ENCODE peak calls at places on chromosomes 5 and 9, in nine cellular contexts. B is body of pancreas; R is hepatocyte; D is cardiac muscle cell; X is CD4-positive, alpha-beta memory T cell; M is right cardiac atrium; Z is mammary epithelial cell; J is heart left ventricle; C is endothelial cell of umbilical vein. P is an unnamed sample.

GRCh38 chr5:158430166-158430828 is 571.4 kb upstream of the CLINT1 start:
- DNase-seq in R (no peak), D (no peak), C (no peak), B (no peak), X (no peak), J (no peak), M (no peak), Z (no peak), P (no peak)

GRCh38 chr9:16100596-16101091 is 547.8 kb downstream of the CCDC171 start:
- DNase-seq in J (peak; percentile 88), R (peak; percentile 52), B (peak; percentile 40), M (peak; percentile 84), Z (no peak), D (peak; percentile 95), X (no peak), C (no peak), P (peak; percentile 89)

GRCh38 chr5:172169216-172169615 is 18.8 kb downstream of the STK10 start:
- DNase-seq in R (no peak), Z (no peak), X (no peak), C (no peak), M (no peak), D (no peak), J (no peak), B (no peak), P (no peak)

GRCh38 chr5:51632794-51633193 is 249.5 kb downstream of the ISL1 start:
- DNase-seq in R (peak; percentile 49), X (no peak), C (peak; percentile 11), M (no peak), B (no peak), D (no peak), Z (no peak), J (no peak), P (no peak)

GRCh38 chr9:99012957-99013512 is 69.3 kb downstream of the COL15A1 start:
- DNase-seq in Z (no peak), B (peak; percentile 30), J (no peak), C (no peak), X (peak; percentile 12), R (no peak), D (no peak), M (no peak), P (no peak)

GRCh38 chr5:119355244-119355635 is 579 bp upstream of the TNFAIP8 start:
- DNase-seq in D (no peak), X (peak; percentile 28), Z (no peak), B (no peak), J (no peak), M (no peak), C (no peak), R (peak; percentile 46), P (peak; percentile 75)

GRCh38 chr5:68396722-68397121 is 181.2 kb downstream of the PIK3R1 start:
- DNase-seq in B (peak; percentile 82), M (no peak), Z (no peak), D (no peak), J (no peak), X (no peak), C (no peak), R (peak; percentile 88), P (no peak)

GRCh38 chr9:111630182-111631070 is 708 bp upstream of the DNAJC25 start:
- DNase-seq in M (no peak), R (no peak), B (peak; percentile 5), J (no peak), C (no peak), X (no peak), Z (no peak), D (no peak), P (no peak)

GRCh38 chr9:35682520-35682919 is 7.2 kb downstream of the TPM2 start:
- DNase-seq in X (no peak), C (no peak), M (no peak), B (no peak), R (no peak), D (no peak), Z (no peak), J (no peak), P (no peak)

GRCh38 chr5:162657076-162657475 is 589.5 kb downstream of the GABRG2 start:
- DNase-seq in C (no peak), Z (no peak), D (no peak), X (no peak), M (no peak), J (no peak), R (no peak), B (no peak), P (no peak)

GRCh38 chr5:132458226-132458560 is 32.4 kb downstream of the IRF1 start:
- DNase-seq in R (no peak), J (no peak), C (no peak), Z (peak; percentile 45), D (no peak), M (no peak), X (no peak), B (no peak), P (no peak)

GRCh38 chr5:132459031-132459982 is 31.3 kb downstream of the IRF1 start:
- DNase-seq in J (no peak), C (no peak), D (peak; percentile 73), R (no peak), Z (no peak), B (peak; percentile 61), X (no peak), M (no peak), P (no peak)

GRCh38 chr5:132457371-132458225 is 33.0 kb downstream of the IRF1 start:
- DNase-seq in J (no peak), D (peak; percentile 82), R (no peak), Z (no peak), C (no peak), X (peak; percentile 48), M (no peak), B (peak; percentile 61), P (no peak)

GRCh38 chr5:132459983-132460834 is 30.4 kb downstream of the IRF1 start:
- DNase-seq in J (peak; percentile 71), R (no peak), M (no peak), Z (no peak), C (no peak), B (peak; percentile 61), D (no peak), X (no peak), P (no peak)

DNA sequence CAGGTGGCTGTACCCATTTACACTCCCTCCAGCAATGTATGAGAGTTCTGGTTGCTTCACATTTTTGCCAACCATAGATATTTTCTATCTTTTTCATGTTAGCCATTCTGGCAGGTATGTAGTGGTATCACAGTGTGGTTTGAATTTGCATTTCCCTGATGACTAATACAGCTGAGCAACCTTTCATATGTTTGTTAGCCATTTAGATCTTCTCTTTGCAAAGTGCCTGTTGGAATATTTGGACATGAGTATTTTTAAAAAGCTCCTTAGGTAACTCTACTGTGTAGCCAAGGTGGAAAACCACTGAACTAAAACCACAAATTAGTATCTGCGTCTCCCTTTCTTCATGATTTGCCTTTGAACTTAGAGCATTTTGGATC is 31.9 kb downstream of the IRF1 start:
- DNase-seq in X (no peak), M (no peak), C (no peak), R (no peak), B (no peak), J (no peak), D (peak; percentile 44), Z (peak; percentile 82), P (no peak)
- H3K4me1 ChIP-seq in X (peaks cover 100% of the 10 kb centered on the region), M (peaks cover 23% of the 10 kb centered on the region), C (peaks cover 22% of the 10 kb centered on the region), R (peaks cover 35% of the 10 kb centered on the region), B (peaks cover 23% of the 10 kb centered on the region), J (peaks cover 41% of the 10 kb centered on the region), D (no peaks in the 10 kb centered on the region), Z (peaks cover 43% of the 10 kb centered on the region), P (peaks cover 8% of the 10 kb centered on the region)

DNA sequence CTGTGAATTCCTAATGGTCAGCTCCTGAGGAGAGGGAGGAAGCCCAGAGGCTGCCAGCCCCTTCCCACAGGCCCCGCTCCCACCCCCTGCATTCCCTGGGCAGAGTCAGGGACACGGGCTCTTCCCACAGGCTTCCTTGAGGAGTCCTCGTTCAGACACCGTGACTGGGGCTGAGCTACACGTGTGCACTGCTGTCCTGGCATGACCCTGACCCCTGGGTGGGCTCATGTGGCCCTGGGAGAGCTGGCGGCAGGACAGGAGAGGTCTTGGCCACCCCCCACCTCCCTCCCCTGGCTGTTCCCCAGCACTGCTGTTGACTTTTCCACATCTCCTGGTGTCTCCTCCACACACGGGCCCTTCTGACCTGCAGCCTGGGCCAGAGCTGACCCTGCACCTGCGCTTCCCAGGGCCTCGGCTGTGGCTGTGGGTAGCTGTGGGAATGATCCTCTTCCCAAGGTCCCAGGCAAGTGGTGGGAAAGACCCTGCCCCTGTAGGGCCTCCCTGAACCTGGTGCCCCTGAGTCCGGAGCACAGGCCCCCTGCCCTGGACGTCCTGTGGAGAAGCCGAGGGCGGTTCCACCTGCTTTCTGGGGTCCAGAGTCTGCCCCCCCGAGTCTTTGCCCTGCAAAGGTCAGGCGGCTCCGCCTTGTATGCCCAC is 56.5 kb upstream of the NKD2 start:
- DNase-seq in C (no peak), R (no peak), M (no peak), Z (no peak), J (no peak), B (no peak), D (no peak), X (no peak), P (no peak)
- H3K4me1 ChIP-seq in C (peaks cover 10% of the 10 kb centered on the region), R (peaks cover 14% of the 10 kb centered on the region), M (peaks cover under 1% of the 10 kb centered on the region), Z (peaks cover 9% of the 10 kb centered on the region), J (no peaks in the 10 kb centered on the region), B (peaks cover 19% of the 10 kb centered on the region), D (peaks cover 13% of the 10 kb centered on the region), X (peaks cover 7% of the 10 kb centered on the region), P (peaks cover 7% of the 10 kb centered on the region)

DNA sequence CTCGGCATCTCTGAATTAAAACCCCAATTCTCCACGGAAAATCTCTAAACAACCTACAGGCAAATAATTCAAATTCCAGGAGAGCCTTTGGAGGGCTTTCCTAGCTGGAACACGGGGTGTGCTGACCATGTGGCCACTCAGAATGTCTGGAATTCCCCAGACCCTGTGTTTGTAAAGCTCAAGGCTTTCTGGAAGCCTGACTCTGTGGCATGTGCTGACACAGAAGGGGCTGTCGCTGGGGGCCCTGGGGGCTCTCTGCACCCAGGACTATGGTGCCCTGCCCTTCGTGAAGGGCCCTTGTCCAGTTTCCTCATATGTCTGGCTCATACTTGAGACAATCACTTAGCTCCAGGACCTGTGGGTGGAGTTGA is 29.0 kb upstream of the BOD1 start:
- DNase-seq in M (no peak), X (no peak), Z (no peak), B (no peak), J (no peak), R (peak; percentile 31), D (peak; percentile 63), C (no peak), P (no peak)
- H3K4me1 ChIP-seq in M (peaks cover 2% of the 10 kb centered on the region), X (no peaks in the 10 kb centered on the region), Z (no peaks in the 10 kb centered on the region), B (no peaks in the 10 kb centered on the region), J (no peaks in the 10 kb centered on the region), R (no peaks in the 10 kb centered on the region), D (peaks cover 11% of the 10 kb centered on the region), C (no peaks in the 10 kb centered on the region), P (peaks cover 10% of the 10 kb centered on the region)

GRCh38 chr9:136013116-136013515 is 51.9 kb upstream of the UBAC1 start:
- DNase-seq in C (no peak), B (no peak), R (no peak), Z (no peak), D (no peak), M (peak; percentile 20), J (peak; percentile 28), X (no peak), P (peak; percentile 75)

GRCh38 chr9:136013524-136014034 is 52.4 kb upstream of the UBAC1 start:
- DNase-seq in Z (no peak), C (no peak), B (no peak), J (peak; percentile 29), M (peak; percentile 17), R (no peak), X (no peak), D (no peak), P (peak; percentile 41)

GRCh38 chr9:136011703-136012496 is 50.7 kb upstream of the UBAC1 start:
- DNase-seq in M (peak; percentile 94), B (peak; percentile 59), C (peak; percentile 70), D (peak; percentile 96), J (peak; percentile 93), Z (no peak), R (peak; percentile 86), X (no peak), P (peak; percentile 97)

GRCh38 chr9:136011376-136011702 is 50.2 kb upstream of the UBAC1 start:
- DNase-seq in J (no peak), M (peak; percentile 19), C (no peak), D (no peak), X (no peak), Z (no peak), R (no peak), B (no peak), P (no peak)

GRCh38 chr9:136012651-136013050 is 51.5 kb upstream of the UBAC1 start:
- DNase-seq in D (peak; percentile 71), J (peak; percentile 50), B (no peak), C (no peak), Z (no peak), R (no peak), M (peak; percentile 49), X (no peak), P (peak; percentile 81)
- H3K4me1 ChIP-seq in D (peaks cover 16% of the 10 kb centered on the region), J (peaks cover 20% of the 10 kb centered on the region), B (no peaks in the 10 kb centered on the region), C (peaks cover 50% of the 10 kb centered on the region), Z (peaks cover 2% of the 10 kb centered on the region), R (peaks cover 25% of the 10 kb centered on the region), M (peaks cover 5% of the 10 kb centered on the region), X (no peaks in the 10 kb centered on the region), P (peaks cover 5% of the 10 kb centered on the region)

P was measured in kidney.